ENCODE peak calls at places on chromosomes 3 and 15, in eight cellular contexts. F is SW480, N is hypothalamus, B is MV-4-11, Y is LoVo, X is WTC11, S is left lung, V is T-helper 17 cell. L is an unnamed sample.

GRCh38 chr3:16484216-16484615 is 29.3 kb downstream of the RFTN1 start:
- DNase-seq in Y (no peak), X (no peak), V (no peak), B (no peak), S (no peak), F (no peak), N (no peak), L (no peak)

GRCh38 chr3:119586707-119587317 is 7.5 kb downstream of the ADPRH start:
- DNase-seq in B (peak; percentile 43), F (no peak), X (no peak), V (no peak), S (no peak), Y (no peak), N (no peak), L (no peak)

GRCh38 chr3:71160800-71161546 is 422.6 kb downstream of the FOXP1 start:
- DNase-seq in S (no peak), X (no peak), B (no peak), N (no peak), Y (no peak), F (peak; percentile 6), V (no peak), L (no peak)

GRCh38 chr3:77868725-77869124 is 828.8 kb downstream of the ROBO2 start:
- DNase-seq in V (no peak), B (no peak), N (no peak), Y (no peak), X (no peak), S (no peak), F (no peak), L (no peak)

GRCh38 chr15:58628206-58629057 is 121.1 kb downstream of the ADAM10 start:
- DNase-seq in S (no peak), B (peak; percentile 33), N (no peak), X (no peak), Y (no peak), F (no peak), V (no peak), L (no peak)

GRCh38 chr15:44286814-44287555 is 1.5 kb upstream of the GOLM2 start:
- DNase-seq in S (no peak), F (no peak), N (no peak), B (no peak), Y (no peak), V (no peak), X (no peak), L (no peak)

GRCh38 chr15:25439456-25439836 is 622 bp upstream of the UBE3A start:
- DNase-seq in V (peak; percentile 5), S (no peak), Y (peak; percentile 29), X (no peak), B (peak; percentile 53), N (no peak), F (peak; percentile 13), L (no peak)

GRCh38 chr3:107429330-107430181 is 52.3 kb downstream of the CCDC54 start:
- DNase-seq in Y (peak; percentile 72), B (peak; percentile 52), X (peak; percentile 82), V (peak; percentile 37), N (peak; percentile 70), S (peak; percentile 78), F (peak; percentile 80), L (peak; percentile 86)

GRCh38 chr3:31775383-31775782 is 205.7 kb downstream of the OSBPL10 start:
- DNase-seq in B (no peak), X (no peak), S (no peak), V (no peak), F (no peak), Y (no peak), N (no peak), L (no peak)

GRCh38 chr3:48240000-48240710 is 749 bp upstream of the ZNF589 start:
- DNase-seq in N (no peak), S (no peak), X (peak; percentile 56), B (no peak), F (no peak), Y (no peak), V (no peak), L (peak; percentile 61)

GRCh38 chr3:194661374-194661773 is 10.6 kb downstream of the LSG1 start:
- DNase-seq in F (no peak), N (no peak), X (no peak), V (no peak), B (no peak), S (no peak), Y (no peak), L (no peak)

GRCh38 chr3:105355355-105356063 is 11.2 kb upstream of the ALCAM start:
- DNase-seq in X (no peak), B (peak; percentile 4), F (no peak), V (no peak), N (no peak), Y (no peak), S (no peak), L (no peak)

GRCh38 chr3:129552287-129553050 is 9.5 kb downstream of the H1-8 start:
- DNase-seq in X (no peak), F (no peak), N (no peak), V (no peak), Y (no peak), S (no peak), B (no peak), L (peak; percentile 50)

GRCh38 chr15:39403674-39404117 is 177.2 kb upstream of the THBS1 start:
- DNase-seq in V (no peak), S (no peak), B (no peak), X (no peak), F (no peak), Y (no peak), N (no peak), L (no peak)

GRCh38 chr3:187368251-187368733 is at the start of gene RTP4:
- DNase-seq in S (no peak), N (no peak), V (no peak), B (peak; percentile 79), Y (peak; percentile 42), X (no peak), F (peak; percentile 45), L (no peak)

GRCh38 chr3:53255360-53255774 is 455 bp downstream of the TKT start:
- DNase-seq in S (no peak), F (peak; percentile 38), V (peak; percentile 23), B (no peak), Y (no peak), X (no peak), N (no peak), L (peak; percentile 45)

GRCh38 chr15:100759116-100759515 is 120.5 kb upstream of the ALDH1A3 start:
- DNase-seq in Y (no peak), V (no peak), X (no peak), F (peak; percentile 41), B (no peak), S (no peak), N (no peak), L (no peak)

GRCh38 chr15:78795043-78795442 is 16.2 kb downstream of the ADAMTS7 start:
- DNase-seq in Y (no peak), S (no peak), V (no peak), F (no peak), N (no peak), X (no peak), B (no peak), L (no peak)

GRCh38 chr3:150107429-150108175 is 136.9 kb upstream of the PFN2 start:
- DNase-seq in V (no peak), N (no peak), F (no peak), X (no peak), B (no peak), S (no peak), Y (no peak), L (no peak)

GRCh38 chr15:64348455-64348854 is 7.5 kb downstream of the CSNK1G1 start:
- DNase-seq in B (no peak), S (no peak), X (no peak), V (no peak), Y (no peak), N (no peak), F (peak; percentile 22), L (no peak)

GRCh38 chr3:16338999-16339398 is 74.0 kb downstream of the OXNAD1 start:
- DNase-seq in N (no peak), F (peak; percentile 2), V (no peak), X (no peak), S (no peak), Y (no peak), B (peak; percentile 91), L (no peak)

GRCh38 chr3:114498779-114499370 is 205.0 kb downstream of the TIGIT start:
- DNase-seq in Y (peak; percentile 57), V (no peak), F (peak; percentile 91), X (no peak), B (no peak), S (no peak), N (no peak), L (peak; percentile 18)

GRCh38 chr3:46866720-46867549 is 3.7 kb upstream of the MYL3 start:
- DNase-seq in F (no peak), V (peak; percentile 80), S (peak; percentile 78), Y (peak; percentile 41), X (peak; percentile 90), B (peak; percentile 8), N (peak; percentile 53), L (peak; percentile 96)

GRCh38 chr3:39168156-39168780 is 14.9 kb upstream of the CSRNP1 start:
- DNase-seq in V (no peak), N (no peak), Y (no peak), B (no peak), S (no peak), X (no peak), F (no peak), L (no peak)

GRCh38 chr3:44894485-44894884 is 20.1 kb downstream of the TGM4 start:
- DNase-seq in B (no peak), N (no peak), X (no peak), V (no peak), S (no peak), F (no peak), Y (no peak), L (no peak)

GRCh38 chr3:65439641-65440040 is 599.1 kb downstream of the MAGI1 start:
- DNase-seq in N (peak; percentile 35), X (peak; percentile 62), F (peak; percentile 60), B (no peak), V (no peak), Y (peak; percentile 2), S (peak; percentile 36), L (peak; percentile 44)

GRCh38 chr3:162096874-162097273 is 600.3 kb downstream of the OTOL1 start:
- DNase-seq in N (no peak), Y (no peak), S (no peak), B (no peak), F (no peak), X (no peak), V (no peak), L (no peak)

GRCh38 chr3:131072845-131073244 is 46.2 kb downstream of the NEK11 start:
- DNase-seq in N (no peak), X (no peak), V (no peak), B (no peak), F (no peak), Y (no peak), S (no peak), L (peak; percentile 62)

L was measured in right cardiac atrium.